ENCODE peak calls at places on chromosomes 3 and 15, in eight cellular contexts. W is cardiac muscle cell, M is fibroblast of lung, L is dorsolateral prefrontal cortex, Z is GM12865, K is left ventricle myocardium inferior, C is upper lobe of left lung, F is AG04449. Q is an unnamed sample.
A peak's percentile ranks its signal among the peaks of the same experiment; 100 is the strongest.

GRCh38 chr15:58839485-58839884 is 68.4 kb downstream of the MINDY2 start:
- DNase-seq in W (peak; percentile 37), M (no peak), L (no peak), Z (peak; percentile 52), K (no peak), C (no peak), F (no peak), Q (no peak)

GRCh38 chr3:176964656-176965055 is 232.6 kb downstream of the TBL1XR1 start:
- DNase-seq in W (peak; percentile 43), M (peak; percentile 58), L (no peak), Z (no peak), K (no peak), C (no peak), F (no peak), Q (no peak)

GRCh38 chr15:68609618-68610017 is 30.8 kb downstream of the CORO2B start:
- DNase-seq in W (peak; percentile 92), M (no peak), L (no peak), Z (no peak), K (peak; percentile 89), C (peak; percentile 29), F (no peak), Q (peak; percentile 82)

GRCh38 chr3:153734777-153735551 is 386.2 kb upstream of the ARHGEF26 start:
- DNase-seq in W (peak; percentile 15), M (peak; percentile 39), L (no peak), Z (no peak), K (no peak), C (no peak), F (no peak), Q (no peak)

GRCh38 chr3:14286887-14287496 is 108.4 kb downstream of the LSM3 start:
- DNase-seq in W (no peak), M (no peak), L (no peak), Z (no peak), K (no peak), C (no peak), F (no peak), Q (no peak)

GRCh38 chr3:101195951-101196713 is 124.2 kb downstream of the IMPG2 start:
- DNase-seq in W (peak; percentile 76), M (peak; percentile 49), L (no peak), Z (peak; percentile 19), K (no peak), C (no peak), F (peak; percentile 23), Q (no peak)

GRCh38 chr15:37101634-37102314 is 1.4 kb upstream of the MEIS2 start:
- DNase-seq in W (peak; percentile 92), M (peak; percentile 81), L (no peak), Z (peak; percentile 83), K (peak; percentile 85), C (peak; percentile 92), F (no peak), Q (peak; percentile 82)

GRCh38 chr15:69407719-69408400 is 6.3 kb upstream of the KIF23 start:
- DNase-seq in W (no peak), M (no peak), L (no peak), Z (no peak), K (no peak), C (no peak), F (no peak), Q (no peak)

GRCh38 chr3:143634991-143635390 is 213.3 kb downstream of the SLC9A9 start:
- DNase-seq in W (no peak), M (peak; percentile 43), L (peak; percentile 66), Z (no peak), K (no peak), C (no peak), F (no peak), Q (no peak)

GRCh38 chr3:143640774-143641173 is 207.5 kb downstream of the SLC9A9 start:
- DNase-seq in W (no peak), M (no peak), L (no peak), Z (no peak), K (no peak), C (no peak), F (no peak), Q (no peak)

GRCh38 chr3:143634427-143634826 is 213.8 kb downstream of the SLC9A9 start:
- DNase-seq in W (no peak), M (no peak), L (no peak), Z (no peak), K (no peak), C (no peak), F (no peak), Q (no peak)

GRCh38 chr3:143633816-143634215 is 214.5 kb downstream of the SLC9A9 start:
- DNase-seq in W (no peak), M (no peak), L (no peak), Z (no peak), K (no peak), C (no peak), F (no peak), Q (no peak)

GRCh38 chr3:143637133-143637532 is 211.1 kb downstream of the SLC9A9 start:
- DNase-seq in W (no peak), M (no peak), L (no peak), Z (no peak), K (no peak), C (no peak), F (no peak), Q (no peak)
- H3K4me3 ChIP-seq in W (no peak overlapping the region), M (no peak overlapping the region), L (no peak overlapping the region), Z (no peak overlapping the region), K (no peak overlapping the region), C (no peak overlapping the region), F (no peak overlapping the region), Q (no peak overlapping the region)

DNA sequence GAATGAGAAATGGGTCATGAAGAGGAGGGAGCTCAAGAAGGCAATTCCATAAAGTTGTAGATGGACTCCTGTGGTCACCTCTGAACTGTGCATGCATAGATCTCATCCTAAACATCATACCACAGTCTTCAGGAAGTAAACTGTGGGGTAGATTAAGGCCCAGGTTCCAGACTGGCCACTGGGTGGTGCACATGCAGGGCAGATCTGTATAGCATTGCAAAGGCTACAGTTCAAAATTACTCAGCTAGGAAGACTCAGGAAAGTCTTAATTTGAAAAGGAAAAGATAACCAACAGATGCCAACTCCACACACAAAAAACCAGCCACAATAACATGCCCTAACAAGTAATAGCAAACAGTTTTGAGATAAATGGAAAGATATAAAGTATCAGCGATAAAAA is 20.3 kb downstream of the KY start:
- DNase-seq in W (peak; percentile 37), M (no peak), L (no peak), Z (no peak), K (no peak), C (no peak), F (no peak), Q (no peak)
- TF ChIP-seq CTCF in W (peak; percentile 53), M (peak; percentile 34), L (no peak), Z (peak; percentile 4), K (no peak), C (no peak), F (peak; percentile 56), Q (no peak)

GRCh38 chr3:64267774-64268604 is 42.7 kb upstream of the PRICKLE2 start:
- DNase-seq in W (peak; percentile 82), M (peak; percentile 80), L (peak; percentile 79), Z (no peak), K (peak; percentile 61), C (peak; percentile 87), F (no peak), Q (peak; percentile 57)
- H3K4me3 ChIP-seq in W (peak overlapping the region; percentile 84), M (peak overlapping the region; percentile 58), L (peak overlapping the region; percentile 75), Z (no peak overlapping the region), K (peak overlapping the region; percentile 77), C (peak overlapping the region; percentile 60), F (peak overlapping the region; percentile 69), Q (peak overlapping the region; percentile 73)

DNA sequence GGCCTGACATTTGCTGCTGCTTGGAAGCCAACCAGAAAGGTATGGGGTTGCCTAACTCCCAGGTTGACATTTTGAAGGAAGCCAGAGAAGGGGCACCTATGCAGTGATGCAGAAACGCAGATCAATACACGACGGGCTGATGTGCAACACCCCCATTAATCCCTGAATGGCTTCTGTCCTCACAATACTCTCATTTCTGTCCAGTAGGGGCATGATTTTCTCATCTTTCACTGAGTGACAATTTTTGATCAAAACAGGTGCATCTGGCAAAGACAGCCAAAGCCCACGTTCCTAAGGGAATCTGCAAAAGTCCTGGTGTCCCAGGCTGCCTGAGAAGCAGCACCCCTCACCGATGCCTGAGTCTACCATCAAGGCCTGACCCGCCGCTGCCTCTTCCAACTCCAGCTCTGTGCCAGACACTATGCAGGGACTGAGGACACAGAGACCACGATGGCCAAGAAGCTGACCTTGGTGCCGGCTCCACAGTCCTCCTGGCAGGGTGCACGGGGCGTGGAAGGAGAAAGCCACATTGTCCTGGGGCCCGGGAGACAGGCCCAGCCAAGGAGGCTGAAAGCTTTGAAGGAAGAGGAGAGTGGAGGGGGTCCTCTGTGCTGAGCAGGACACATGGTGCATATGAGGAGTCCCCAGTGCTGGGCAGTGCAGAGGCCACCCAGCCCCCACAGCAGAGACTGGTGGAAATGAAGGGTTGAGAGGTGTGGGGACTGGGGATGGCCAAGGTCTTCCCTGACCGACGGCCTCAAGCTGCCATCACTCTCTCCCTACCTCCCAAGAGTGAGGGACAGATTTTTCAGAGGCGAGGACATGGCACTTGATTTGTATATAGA is 159.6 kb downstream of the NUP210 start:
- DNase-seq in W (no peak), M (no peak), L (no peak), Z (no peak), K (no peak), C (no peak), F (no peak), Q (no peak)
- TF ChIP-seq CTCF in W (no peak), M (no peak), L (no peak), Z (no peak), K (no peak), C (no peak), F (no peak), Q (no peak)

GRCh38 chr3:71881732-71882131 is 96.8 kb upstream of the PROK2 start:
- DNase-seq in W (no peak), M (no peak), L (no peak), Z (no peak), K (no peak), C (no peak), F (no peak), Q (no peak)

GRCh38 chr3:71890356-71890931 is 105.5 kb upstream of the PROK2 start:
- DNase-seq in W (peak; percentile 35), M (no peak), L (no peak), Z (no peak), K (no peak), C (no peak), F (no peak), Q (no peak)

GRCh38 chr3:71887256-71887655 is 102.3 kb upstream of the PROK2 start:
- DNase-seq in W (no peak), M (no peak), L (no peak), Z (no peak), K (no peak), C (no peak), F (no peak), Q (no peak)

GRCh38 chr3:71881041-71881440 is 96.1 kb upstream of the PROK2 start:
- DNase-seq in W (no peak), M (no peak), L (no peak), Z (no peak), K (no peak), C (no peak), F (no peak), Q (no peak)

DNA sequence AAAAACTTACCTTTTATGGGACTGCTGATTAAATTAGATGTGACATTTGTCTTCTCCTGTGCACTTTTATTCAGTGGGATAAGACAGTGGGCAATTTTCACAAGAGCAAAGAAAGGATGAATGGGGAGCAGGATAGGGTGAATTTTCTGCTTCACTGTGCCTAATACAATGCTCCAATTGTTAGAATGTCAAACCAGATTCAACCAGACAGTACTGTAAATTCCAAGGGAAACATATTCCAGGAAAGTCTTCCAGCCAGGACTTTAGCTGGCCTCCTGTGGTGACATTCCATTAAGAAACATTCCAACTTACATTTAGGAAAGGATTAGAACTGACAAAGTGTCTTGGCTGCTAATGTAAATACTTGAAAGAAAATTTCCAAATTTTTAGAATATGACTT is 100.1 kb upstream of the PROK2 start:
- DNase-seq in W (peak; percentile 35), M (peak; percentile 55), L (no peak), Z (no peak), K (no peak), C (no peak), F (no peak), Q (no peak)
- H3K4me3 ChIP-seq in W (no peak overlapping the region), M (no peak overlapping the region), L (no peak overlapping the region), Z (no peak overlapping the region), K (no peak overlapping the region), C (no peak overlapping the region), F (no peak overlapping the region), Q (no peak overlapping the region)